ENCODE peak calls at places on chromosomes 1 and 21, in seven cellular contexts. X is fibroblast of gingiva, K is AG08395, D is breast epithelium, Y is left kidney, N is HFFc6, W is sciatic nerve. J is an unnamed sample.

GRCh38 chr1:237171564-237172485 is 129.8 kb downstream of the RYR2 start:
- DNase-seq in X (no peak), K (no peak), D (no peak), Y (no peak), N (no peak), W (no peak), J (no peak)

GRCh38 chr1:222792744-222793143 is 22.1 kb upstream of the DISP1 start:
- DNase-seq in X (no peak), K (peak), D (no peak), Y (peak), N (peak), W (no peak), J (no peak)

GRCh38 chr1:108199781-108200626 is at the start of gene SLC25A24:
- DNase-seq in X (peak), K (peak), D (peak), Y (peak), N (peak), W (peak), J (peak)

GRCh38 chr1:58814251-58815068 is 30.6 kb upstream of the JUN start:
- DNase-seq in X (no peak), K (no peak), D (peak), Y (peak), N (no peak), W (peak), J (peak)

GRCh38 chr1:58862728-58863385 is 79.0 kb upstream of the JUN start:
- DNase-seq in X (no peak), K (no peak), D (no peak), Y (no peak), N (no peak), W (no peak), J (no peak)

GRCh38 chr1:248404024-248404423 is 1.2 kb downstream of the OR2T1 start:
- DNase-seq in X (no peak), K (peak), D (no peak), Y (no peak), N (no peak), W (no peak), J (no peak)

GRCh38 chr21:43283136-43283924 is 114.5 kb downstream of the CRYAA start:
- DNase-seq in X (no peak), K (no peak), D (no peak), Y (no peak), N (no peak), W (no peak), J (no peak)

GRCh38 chr1:184110253-184111204 is 59.0 kb downstream of the TSEN15 start:
- DNase-seq in X (no peak), K (no peak), D (no peak), Y (no peak), N (no peak), W (no peak), J (no peak)

GRCh38 chr21:31343680-31344480 is at the start of gene TIAM1:
- DNase-seq in X (peak), K (peak), D (no peak), Y (peak), N (no peak), W (peak), J (peak)

GRCh38 chr1:162732566-162733335 is 57.8 kb upstream of the HSD17B7 start:
- DNase-seq in X (no peak), K (no peak), D (peak), Y (no peak), N (no peak), W (no peak), J (peak)

GRCh38 chr1:226816585-226816984 is 53.8 kb upstream of the PSEN2 start:
- DNase-seq in X (no peak), K (peak), D (no peak), Y (no peak), N (peak), W (no peak), J (no peak)

GRCh38 chr1:119968068-119968492 is 71.8 kb upstream of the ADAM30 start:
- DNase-seq in X (peak), K (peak), D (no peak), Y (peak), N (peak), W (peak), J (no peak)

GRCh38 chr1:112625696-112626095 is 6.1 kb downstream of the CAPZA1 start:
- DNase-seq in X (peak), K (peak), D (no peak), Y (no peak), N (peak), W (no peak), J (no peak)

GRCh38 chr1:189597083-189597482 is 880.6 kb downstream of the BRINP3 start:
- DNase-seq in X (no peak), K (no peak), D (no peak), Y (no peak), N (no peak), W (no peak), J (no peak)

GRCh38 chr1:178174539-178174938 is 80.6 kb downstream of the RASAL2 start:
- DNase-seq in X (no peak), K (no peak), D (no peak), Y (peak), N (no peak), W (no peak), J (no peak)

GRCh38 chr1:85283475-85284199 is 7.2 kb upstream of the BCL10 start:
- DNase-seq in X (no peak), K (no peak), D (no peak), Y (no peak), N (no peak), W (no peak), J (no peak)

J was measured in sigmoid colon.